ENCODE peak calls at places on chromosomes 6 and 20, in four cellular contexts. One of them, this sample, is unnamed.

GRCh38 chr6:84357631-84358030 is 130.2 kb upstream of the CEP162 start:
- DNase-seq in stomach: no peak
- DNase-seq in SK-N-SH: no peak
- DNase-seq in astrocyte of the spinal cord: no peak
- DNase-seq in this sample: no peak

GRCh38 chr6:109947001-109947400 is 31.1 kb upstream of the GPR6 start:
- DNase-seq in SK-N-SH: no peak
- DNase-seq in stomach: no peak
- DNase-seq in astrocyte of the spinal cord: no peak
- DNase-seq in this sample: no peak

GRCh38 chr6:30097902-30098606 is 14.8 kb downstream of the TRIM31 start:
- DNase-seq in stomach: peak
- DNase-seq in astrocyte of the spinal cord: no peak
- DNase-seq in SK-N-SH: no peak
- DNase-seq in this sample: no peak

GRCh38 chr6:149545258-149545753 is 537 bp downstream of the PPIL4 start:
- DNase-seq in astrocyte of the spinal cord: peak
- DNase-seq in SK-N-SH: peak
- DNase-seq in stomach: peak
- DNase-seq in this sample: peak

GRCh38 chr6:163583558-163583957 is 169.0 kb downstream of the QKI start:
- DNase-seq in astrocyte of the spinal cord: no peak
- DNase-seq in SK-N-SH: no peak
- DNase-seq in stomach: no peak
- DNase-seq in this sample: no peak

GRCh38 chr6:30227763-30228487 is 14.7 kb upstream of the TRIM26 start:
- DNase-seq in SK-N-SH: no peak
- DNase-seq in stomach: no peak
- DNase-seq in astrocyte of the spinal cord: no peak
- DNase-seq in this sample: no peak

GRCh38 chr6:26420607-26421235 is 18.6 kb downstream of the BTN3A1 start:
- DNase-seq in stomach: no peak
- DNase-seq in SK-N-SH: peak
- DNase-seq in astrocyte of the spinal cord: peak
- DNase-seq in this sample: peak

GRCh38 chr6:17042422-17043147 is 59.3 kb upstream of the STMND1 start:
- DNase-seq in astrocyte of the spinal cord: peak
- DNase-seq in stomach: no peak
- DNase-seq in SK-N-SH: peak
- DNase-seq in this sample: peak

GRCh38 chr20:25286917-25287316 is 39.0 kb downstream of the PYGB start:
- DNase-seq in SK-N-SH: no peak
- DNase-seq in stomach: no peak
- DNase-seq in astrocyte of the spinal cord: no peak
- DNase-seq in this sample: peak

GRCh38 chr20:36234771-36235320 is 1.4 kb upstream of the AAR2 start:
- DNase-seq in astrocyte of the spinal cord: no peak
- DNase-seq in SK-N-SH: no peak
- DNase-seq in stomach: no peak
- DNase-seq in this sample: no peak

GRCh38 chr20:39897781-39898466 is 791.1 kb downstream of the MAFB start:
- DNase-seq in stomach: no peak
- DNase-seq in astrocyte of the spinal cord: no peak
- DNase-seq in SK-N-SH: no peak
- DNase-seq in this sample: no peak

GRCh38 chr6:42545226-42545773 is 18.5 kb upstream of the UBR2 start:
- DNase-seq in astrocyte of the spinal cord: no peak
- DNase-seq in stomach: no peak
- DNase-seq in SK-N-SH: no peak
- DNase-seq in this sample: no peak

GRCh38 chr6:70292144-70292543 is 10.7 kb downstream of the COL9A1 start:
- DNase-seq in stomach: no peak
- DNase-seq in astrocyte of the spinal cord: no peak
- DNase-seq in SK-N-SH: no peak
- DNase-seq in this sample: no peak

GRCh38 chr6:43492673-43493072 is 15.3 kb downstream of the TJAP1 start:
- DNase-seq in astrocyte of the spinal cord: peak
- DNase-seq in stomach: no peak
- DNase-seq in SK-N-SH: no peak
- DNase-seq in this sample: no peak

GRCh38 chr6:79610301-79611009 is 20.7 kb upstream of the SH3BGRL2 start:
- DNase-seq in stomach: no peak
- DNase-seq in SK-N-SH: peak
- DNase-seq in astrocyte of the spinal cord: no peak
- DNase-seq in this sample: no peak

GRCh38 chr6:113674075-113674474 is 183.1 kb upstream of the MARCKS start:
- DNase-seq in stomach: peak
- DNase-seq in astrocyte of the spinal cord: no peak
- DNase-seq in SK-N-SH: no peak
- DNase-seq in this sample: peak

GRCh38 chr20:25273046-25273445 is 25.2 kb downstream of the PYGB start:
- DNase-seq in astrocyte of the spinal cord: no peak
- DNase-seq in stomach: peak
- DNase-seq in SK-N-SH: no peak
- DNase-seq in this sample: peak

GRCh38 chr6:112801681-112802080 is 454.6 kb downstream of the RFPL4B start:
- DNase-seq in astrocyte of the spinal cord: peak
- DNase-seq in stomach: no peak
- DNase-seq in SK-N-SH: no peak
- DNase-seq in this sample: no peak

GRCh38 chr20:62345681-62346370 is 21.3 kb downstream of the LAMA5 start:
- DNase-seq in stomach: no peak
- DNase-seq in SK-N-SH: no peak
- DNase-seq in astrocyte of the spinal cord: no peak
- DNase-seq in this sample: no peak

GRCh38 chr6:149990672-149991402 is 27.1 kb downstream of the ULBP1 start:
- DNase-seq in stomach: no peak
- DNase-seq in astrocyte of the spinal cord: no peak
- DNase-seq in SK-N-SH: peak
- DNase-seq in this sample: no peak

GRCh38 chr6:105890521-105891244 is 195.5 kb upstream of the PRDM1 start:
- DNase-seq in astrocyte of the spinal cord: no peak
- DNase-seq in SK-N-SH: no peak
- DNase-seq in stomach: no peak
- DNase-seq in this sample: no peak

GRCh38 chr6:148769304-148769968 is 22.6 kb downstream of the UST start:
- DNase-seq in stomach: no peak
- DNase-seq in SK-N-SH: no peak
- DNase-seq in astrocyte of the spinal cord: no peak
- DNase-seq in this sample: no peak

GRCh38 chr6:49526598-49526997 is 23.9 kb upstream of the C6orf141 start:
- DNase-seq in SK-N-SH: no peak
- DNase-seq in astrocyte of the spinal cord: no peak
- DNase-seq in stomach: no peak
- DNase-seq in this sample: no peak

GRCh38 chr6:52994031-52994788 is 874 bp downstream of the GSTA4 start:
- DNase-seq in stomach: no peak
- DNase-seq in SK-N-SH: peak
- DNase-seq in astrocyte of the spinal cord: peak
- DNase-seq in this sample: peak

GRCh38 chr6:254011-254410 is 38.3 kb upstream of the DUSP22 start:
- DNase-seq in SK-N-SH: no peak
- DNase-seq in stomach: no peak
- DNase-seq in astrocyte of the spinal cord: no peak
- DNase-seq in this sample: no peak

GRCh38 chr20:11111191-11111590 is 437.4 kb upstream of the JAG1 start:
- DNase-seq in astrocyte of the spinal cord: no peak
- DNase-seq in SK-N-SH: no peak
- DNase-seq in stomach: no peak
- DNase-seq in this sample: no peak

GRCh38 chr6:106181664-106182418 is 95.7 kb downstream of the PRDM1 start:
- DNase-seq in astrocyte of the spinal cord: peak
- DNase-seq in SK-N-SH: no peak
- DNase-seq in stomach: no peak
- DNase-seq in this sample: no peak

GRCh38 chr6:38234934-38235678 is 404.6 kb downstream of the BTBD9 start:
- DNase-seq in SK-N-SH: no peak
- DNase-seq in stomach: no peak
- DNase-seq in astrocyte of the spinal cord: no peak
- DNase-seq in this sample: no peak

GRCh38 chr20:23082846-23083552 is 3.1 kb downstream of the CD93 start:
- DNase-seq in stomach: no peak
- DNase-seq in SK-N-SH: no peak
- DNase-seq in astrocyte of the spinal cord: no peak
- DNase-seq in this sample: peak

GRCh38 chr20:4099905-4100675 is 84.7 kb upstream of the RNF24 start:
- DNase-seq in stomach: no peak
- DNase-seq in astrocyte of the spinal cord: no peak
- DNase-seq in SK-N-SH: no peak
- DNase-seq in this sample: no peak

GRCh38 chr20:14064921-14065320 is 69.6 kb downstream of the MACROD2 start:
- DNase-seq in stomach: no peak
- DNase-seq in astrocyte of the spinal cord: no peak
- DNase-seq in SK-N-SH: no peak
- DNase-seq in this sample: no peak

GRCh38 chr20:14064333-14064732 is 69.0 kb downstream of the MACROD2 start:
- DNase-seq in astrocyte of the spinal cord: no peak
- DNase-seq in stomach: no peak
- DNase-seq in SK-N-SH: no peak
- DNase-seq in this sample: no peak

GRCh38 chr20:14069796-14070195 is 74.5 kb downstream of the MACROD2 start:
- DNase-seq in astrocyte of the spinal cord: peak
- DNase-seq in SK-N-SH: no peak
- DNase-seq in stomach: no peak
- DNase-seq in this sample: no peak

GRCh38 chr20:14065774-14066173 is 70.5 kb downstream of the MACROD2 start:
- DNase-seq in stomach: no peak
- DNase-seq in SK-N-SH: no peak
- DNase-seq in astrocyte of the spinal cord: no peak
- DNase-seq in this sample: no peak

GRCh38 chr20:14067631-14068030 is 72.3 kb downstream of the MACROD2 start:
- DNase-seq in SK-N-SH: no peak
- DNase-seq in astrocyte of the spinal cord: peak
- DNase-seq in stomach: no peak
- DNase-seq in this sample: no peak
- H3K4me3 ChIP-seq in SK-N-SH: no peak
- H3K4me3 ChIP-seq in astrocyte of the spinal cord: no peak
- H3K4me3 ChIP-seq in stomach: no peak
- H3K4me3 ChIP-seq in this sample: no peak

GRCh38 chr6:166750125-166750793 is 123.2 kb upstream of the RPS6KA2 start:
- DNase-seq in stomach: no peak
- DNase-seq in SK-N-SH: no peak
- DNase-seq in astrocyte of the spinal cord: no peak
- DNase-seq in this sample: no peak
- H3K4me3 ChIP-seq in stomach: no peak
- H3K4me3 ChIP-seq in SK-N-SH: no peak
- H3K4me3 ChIP-seq in astrocyte of the spinal cord: no peak
- H3K4me3 ChIP-seq in this sample: no peak

GRCh38 chr6:117597755-117598154 is 4.6 kb downstream of the GOPC start:
- DNase-seq in stomach: no peak
- DNase-seq in astrocyte of the spinal cord: no peak
- DNase-seq in SK-N-SH: no peak
- DNase-seq in this sample: no peak

GRCh38 chr6:117602899-117603588 is 733 bp upstream of the GOPC start:
- DNase-seq in SK-N-SH: no peak
- DNase-seq in stomach: no peak
- DNase-seq in astrocyte of the spinal cord: no peak
- DNase-seq in this sample: no peak

GRCh38 chr6:117602151-117602898 is at the start of gene GOPC:
- DNase-seq in stomach: peak
- DNase-seq in SK-N-SH: peak
- DNase-seq in astrocyte of the spinal cord: peak
- DNase-seq in this sample: peak

GRCh38 chr6:117601811-117602150 is 530 bp downstream of the GOPC start:
- DNase-seq in SK-N-SH: no peak
- DNase-seq in astrocyte of the spinal cord: no peak
- DNase-seq in stomach: no peak
- DNase-seq in this sample: peak

GRCh38 chr6:117600008-117600743 is 2.1 kb downstream of the GOPC start:
- DNase-seq in astrocyte of the spinal cord: peak
- DNase-seq in stomach: no peak
- DNase-seq in SK-N-SH: no peak
- DNase-seq in this sample: no peak
- H3K4me3 ChIP-seq in astrocyte of the spinal cord: peak
- H3K4me3 ChIP-seq in stomach: no peak
- H3K4me3 ChIP-seq in SK-N-SH: peak
- H3K4me3 ChIP-seq in this sample: no peak

DNA sequence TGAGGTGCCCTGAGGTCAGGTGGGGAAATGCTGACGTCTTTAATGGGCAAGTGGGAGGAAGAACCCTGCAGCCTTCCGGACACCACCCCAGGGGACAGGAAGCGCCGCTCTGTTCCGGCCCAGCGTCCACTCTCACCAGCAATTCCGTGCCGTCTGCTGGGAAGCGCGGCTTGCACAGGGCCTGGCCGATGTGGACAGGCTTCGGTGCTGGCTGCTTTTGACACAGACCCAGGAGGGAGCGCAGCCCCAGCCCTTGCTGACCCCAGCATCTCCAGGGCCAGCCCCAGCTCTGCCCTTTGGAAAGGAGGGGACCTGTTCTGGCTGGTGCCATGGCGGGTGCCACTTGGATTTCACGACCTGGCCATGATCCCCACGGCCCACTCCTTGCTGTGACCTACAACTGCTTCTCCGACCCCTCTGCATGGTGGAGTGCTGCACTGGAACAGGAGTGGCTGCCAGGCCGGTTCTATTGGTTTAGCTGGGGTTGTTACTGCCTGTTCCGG is 123.2 kb downstream of the DLL1 start:
- DNase-seq in stomach: peak
- DNase-seq in SK-N-SH: no peak
- DNase-seq in astrocyte of the spinal cord: no peak
- DNase-seq in this sample: no peak
- H3K4me3 ChIP-seq in stomach: no peak
- H3K4me3 ChIP-seq in SK-N-SH: no peak
- H3K4me3 ChIP-seq in astrocyte of the spinal cord: no peak
- H3K4me3 ChIP-seq in this sample: no peak